ENCODE peak calls at places on chromosomes 13 and 19, in four cellular contexts. E is RWPE2, V is mammary epithelial cell, M is stomach. U is an unnamed sample.

GRCh38 chr13:87274209-87274819 is 396.9 kb upstream of the SLITRK5 start:
- DNase-seq in V (peak; percentile 26), E (no peak), M (no peak), U (peak; percentile 17)

GRCh38 chr13:109275848-109276247 is 510.5 kb downstream of the IRS2 start:
- DNase-seq in V (peak; percentile 40), E (no peak), M (no peak), U (peak; percentile 40)

GRCh38 chr13:29858667-29859066 is 8.2 kb upstream of the UBL3 start:
- DNase-seq in E (no peak), V (no peak), M (no peak), U (no peak)

GRCh38 chr19:7751157-7751783 is 3.9 kb upstream of the CD209 start:
- DNase-seq in E (no peak), M (no peak), V (peak; percentile 57), U (no peak)

GRCh38 chr19:41039806-41040205 is 48.4 kb upstream of the CYP2A13 start:
- DNase-seq in V (no peak), M (no peak), E (no peak), U (no peak)

GRCh38 chr13:87123987-87124784 is 547.0 kb upstream of the SLITRK5 start:
- DNase-seq in E (peak; percentile 88), V (peak; percentile 98), M (no peak), U (no peak)

GRCh38 chr13:20128459-20128927 is 32.4 kb downstream of the GJA3 start:
- DNase-seq in M (peak; percentile 48), V (no peak), E (no peak), U (peak; percentile 41)

GRCh38 chr13:109941221-109941620 is 154.8 kb upstream of the IRS2 start:
- DNase-seq in M (no peak), E (no peak), V (peak; percentile 20), U (no peak)

GRCh38 chr13:113399755-113400149 is 35.8 kb upstream of the GRTP1 start:
- DNase-seq in E (no peak), V (no peak), M (no peak), U (no peak)

GRCh38 chr13:30394798-30395191 is 27.5 kb upstream of the UBE2L5 start:
- DNase-seq in E (no peak), M (no peak), V (peak; percentile 16), U (no peak)

GRCh38 chr13:73938375-73939070 is 195.7 kb downstream of the KLF12 start:
- DNase-seq in V (peak; percentile 78), E (no peak), M (no peak), U (no peak)

GRCh38 chr13:75223981-75224742 is 257.8 kb downstream of the TBC1D4 start:
- DNase-seq in M (no peak), E (no peak), V (peak; percentile 25), U (no peak)

GRCh38 chr13:74204606-74205312 is 70.6 kb upstream of the KLF12 start:
- DNase-seq in M (no peak), E (no peak), V (no peak), U (no peak)

GRCh38 chr13:110412132-110412912 is 105.2 kb downstream of the COL4A2 start:
- DNase-seq in M (peak; percentile 74), V (peak; percentile 97), E (peak; percentile 86), U (peak; percentile 82)

GRCh38 chr19:49056101-49056901 is 1.2 kb downstream of the CGB7 start:
- DNase-seq in E (peak; percentile 73), M (peak; percentile 60), V (peak; percentile 69), U (peak; percentile 65)

GRCh38 chr13:52695856-52696255 is 43.2 kb downstream of the SUGT1 start:
- DNase-seq in V (peak; percentile 66), M (no peak), E (no peak), U (no peak)

GRCh38 chr19:46927106-46927505 is 66.3 kb downstream of the ARHGAP35 start:
- DNase-seq in M (no peak), V (peak; percentile 88), E (no peak), U (no peak)

GRCh38 chr19:46925548-46925950 is 64.8 kb downstream of the ARHGAP35 start:
- DNase-seq in V (peak; percentile 86), M (peak; percentile 30), E (peak; percentile 58), U (peak; percentile 51)

GRCh38 chr19:46928951-46929350 is 68.2 kb downstream of the ARHGAP35 start:
- DNase-seq in V (no peak), M (no peak), E (no peak), U (no peak)

GRCh38 chr19:46926201-46927071 is 65.6 kb downstream of the ARHGAP35 start:
- DNase-seq in E (no peak), V (no peak), M (no peak), U (no peak)

DNA sequence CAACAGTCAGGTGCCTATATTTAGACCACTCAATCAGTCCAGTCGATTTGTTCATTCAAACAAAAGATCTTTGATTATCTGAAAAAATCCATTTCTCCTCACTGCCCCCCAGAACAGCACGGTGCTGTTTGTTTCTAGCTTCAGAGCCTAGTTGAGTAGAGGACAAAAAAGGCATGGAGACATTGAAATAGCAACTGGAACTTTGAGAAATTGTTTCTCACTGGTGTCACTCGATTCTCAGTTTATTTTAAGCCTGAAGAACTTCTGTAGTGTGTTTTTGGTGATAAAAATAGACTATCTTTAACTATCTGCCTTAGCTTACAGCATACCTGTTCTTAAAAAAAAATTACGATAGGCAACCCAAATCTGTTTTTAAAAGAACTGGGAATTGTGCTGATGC is 67.1 kb downstream of the ARHGAP35 start:
- DNase-seq in M (no peak), E (no peak), V (no peak), U (no peak)
- H3K4me1 ChIP-seq in M (peaks cover 29% of the 10 kb centered on the region), E (peaks cover 68% of the 10 kb centered on the region), V (peaks cover 69% of the 10 kb centered on the region), U (peaks cover 50% of the 10 kb centered on the region)

GRCh38 chr13:78602561-78603239 is 652 bp downstream of the POU4F1 start:
- DNase-seq in M (no peak), E (no peak), V (no peak), U (no peak)
- H3K4me1 ChIP-seq in M (peaks cover 28% of the 10 kb centered on the region), E (no peaks in the 10 kb centered on the region), V (peaks cover 11% of the 10 kb centered on the region), U (peaks cover 32% of the 10 kb centered on the region)

GRCh38 chr19:15286688-15287355 is 45.5 kb downstream of the BRD4 start:
- DNase-seq in V (no peak), M (no peak), E (no peak), U (no peak)
- H3K4me1 ChIP-seq in V (peaks cover 57% of the 10 kb centered on the region), M (peaks cover 95% of the 10 kb centered on the region), E (peaks cover 38% of the 10 kb centered on the region), U (peaks cover 98% of the 10 kb centered on the region)

DNA sequence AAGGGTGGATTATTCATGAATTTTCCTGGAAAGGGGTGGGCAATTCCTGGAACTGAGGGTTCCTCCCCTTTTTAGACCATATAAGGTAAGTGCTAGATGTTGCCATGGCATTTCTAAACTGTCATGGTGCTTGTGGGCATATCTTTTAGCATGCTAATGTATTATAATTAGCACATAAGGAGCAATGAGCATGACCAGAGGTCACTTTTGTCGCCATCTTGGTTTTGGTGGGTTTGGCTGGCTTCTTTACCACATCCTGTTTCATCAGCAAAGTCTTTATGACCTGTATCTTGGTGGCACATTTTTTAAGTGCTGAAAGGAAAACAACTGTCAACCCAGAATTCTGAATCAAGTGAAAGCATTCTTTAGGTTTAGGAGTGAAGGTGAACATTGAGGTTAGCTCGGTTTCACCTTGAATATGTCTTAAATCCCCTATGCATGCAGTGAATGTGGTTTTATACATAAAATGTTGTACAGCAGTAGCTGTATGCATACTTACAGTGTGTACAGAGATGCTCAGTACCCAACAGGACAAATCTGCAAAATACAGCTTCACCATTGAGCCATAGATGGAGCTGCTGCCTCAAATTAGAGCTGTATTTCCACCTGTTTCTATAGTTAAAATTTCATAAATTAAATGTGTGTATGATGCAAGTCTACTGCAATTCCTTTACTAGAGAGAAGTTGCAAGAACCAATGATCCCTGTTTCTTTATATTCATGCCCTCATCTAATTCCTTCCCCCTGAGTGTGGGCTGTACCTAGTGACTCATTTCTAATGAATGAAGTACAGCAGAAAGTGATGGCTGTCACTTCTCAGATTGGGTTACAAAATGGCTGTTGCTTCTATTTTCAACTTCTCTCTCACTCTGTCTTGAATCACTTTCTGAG is 25.3 kb upstream of the IGSF23 start:
- DNase-seq in V (peak; percentile 74), E (no peak), M (no peak), U (no peak)
- H3K4me1 ChIP-seq in V (peaks cover 20% of the 10 kb centered on the region), E (peaks cover 23% of the 10 kb centered on the region), M (peaks cover 4% of the 10 kb centered on the region), U (no peaks in the 10 kb centered on the region)

GRCh38 chr13:97273341-97273831 is 51.3 kb downstream of the MBNL2 start:
- DNase-seq in V (peak; percentile 91), E (peak; percentile 74), M (no peak), U (no peak)
- H3K4me1 ChIP-seq in V (peaks cover 65% of the 10 kb centered on the region), E (peaks cover 65% of the 10 kb centered on the region), M (peaks cover 45% of the 10 kb centered on the region), U (peaks cover 13% of the 10 kb centered on the region)

GRCh38 chr19:17112271-17112670 is 36.7 kb downstream of the MYO9B start:
- DNase-seq in M (no peak), E (no peak), V (no peak), U (no peak)
- H3K4me1 ChIP-seq in M (peaks cover 26% of the 10 kb centered on the region), E (peaks cover 12% of the 10 kb centered on the region), V (peaks cover 37% of the 10 kb centered on the region), U (peaks cover 38% of the 10 kb centered on the region)

GRCh38 chr13:32901994-32902780 is 114.0 kb upstream of the KL start:
- DNase-seq in V (no peak), M (no peak), E (no peak), U (no peak)
- H3K4me1 ChIP-seq in V (peaks cover 13% of the 10 kb centered on the region), M (no peaks in the 10 kb centered on the region), E (no peaks in the 10 kb centered on the region), U (peaks cover 11% of the 10 kb centered on the region)

U was measured in transverse colon.